ENCODE peak calls at places on chromosomes 16 and 17, in eight cellular contexts. Z is tibial nerve, R is upper lobe of right lung, I is heart right ventricle, T is stomach, A is pancreas, Y is AG04450, Q is BJ. J is an unnamed sample.

GRCh38 chr17:78129385-78130079 is 977 bp upstream of the TMC6 start:
- DNase-seq in T (no peak), Q (no peak), R (no peak), Y (no peak), I (peak), A (peak), Z (no peak), J (no peak)

GRCh38 chr17:18996458-18996857 is 8.1 kb downstream of the FAM83G start:
- DNase-seq in Y (no peak), T (no peak), Q (no peak), I (no peak), R (no peak), Z (no peak), A (peak), J (no peak)

GRCh38 chr16:70508752-70509151 is 14.6 kb downstream of the COG4 start:
- DNase-seq in Z (no peak), A (no peak), I (no peak), Y (no peak), R (no peak), Q (no peak), T (no peak), J (no peak)

GRCh38 chr16:57041182-57042156 is 50.9 kb upstream of the CPNE2 start:
- DNase-seq in T (peak), R (no peak), Y (no peak), I (no peak), Z (no peak), A (no peak), Q (no peak), J (peak)

GRCh38 chr17:59838196-59838911 is 54.4 kb downstream of the TUBD1 start:
- DNase-seq in I (no peak), Z (no peak), Y (no peak), R (no peak), Q (no peak), T (no peak), A (no peak), J (peak)

GRCh38 chr16:51133691-51134090 is 17.4 kb downstream of the SALL1 start:
- DNase-seq in A (no peak), Z (no peak), R (no peak), I (no peak), Y (no peak), T (no peak), Q (no peak), J (no peak)

GRCh38 chr17:80432350-80432955 is 17.5 kb downstream of the ENDOV start:
- DNase-seq in I (no peak), T (no peak), Y (no peak), A (no peak), Q (no peak), Z (no peak), R (no peak), J (no peak)

GRCh38 chr17:43669971-43670644 is 8.4 kb upstream of the MEOX1 start:
- DNase-seq in R (no peak), I (no peak), A (no peak), Z (no peak), Q (no peak), Y (no peak), T (peak), J (peak)

GRCh38 chr17:42484304-42484703 is 25.6 kb downstream of the ATP6V0A1 start:
- DNase-seq in Q (no peak), T (no peak), Y (no peak), A (no peak), R (no peak), Z (no peak), I (no peak), J (no peak)

GRCh38 chr17:76139801-76140660 is 1.0 kb downstream of the FOXJ1 start:
- DNase-seq in A (no peak), I (no peak), R (peak), Q (no peak), T (no peak), Z (no peak), Y (no peak), J (no peak)

GRCh38 chr16:86587487-86587886 is 9.1 kb downstream of the FOXL1 start:
- DNase-seq in I (no peak), A (no peak), R (no peak), Y (no peak), Z (no peak), Q (no peak), T (no peak), J (no peak)

GRCh38 chr17:18038861-18039534 is at the start of the genes ATPAF2 and GID4:
- DNase-seq in Y (peak), Q (peak), T (peak), A (peak), R (peak), I (peak), Z (peak), J (peak)

GRCh38 chr16:73669535-73670274 is 621.8 kb upstream of the ZFHX3 start:
- DNase-seq in Y (no peak), R (no peak), Z (no peak), T (no peak), A (no peak), Q (no peak), I (no peak), J (no peak)

GRCh38 chr17:59769891-59770290 is 62.4 kb downstream of the VMP1 start:
- DNase-seq in Z (no peak), R (no peak), T (no peak), I (no peak), Y (no peak), A (no peak), Q (no peak), J (no peak)

GRCh38 chr16:13397126-13397525 is 495.7 kb downstream of the SHISA9 start:
- DNase-seq in Y (no peak), T (no peak), Q (no peak), Z (no peak), R (no peak), A (no peak), I (no peak), J (no peak)

GRCh38 chr16:66486773-66487579 is 59.9 kb downstream of the BEAN1 start:
- DNase-seq in Z (no peak), Y (peak), A (no peak), T (peak), R (no peak), I (no peak), Q (no peak), J (no peak)

GRCh38 chr17:41324180-41325075 is 8.9 kb upstream of the KRTAP17-1 start:
- DNase-seq in T (no peak), A (peak), Z (no peak), Y (no peak), Q (no peak), I (no peak), R (no peak), J (peak)

GRCh38 chr16:4081035-4081434 is 35.2 kb downstream of the ADCY9 start:
- DNase-seq in Y (no peak), Z (no peak), T (no peak), A (no peak), Q (no peak), I (no peak), R (no peak), J (no peak)
- H3K4me3 ChIP-seq in Y (no peak), Z (no peak), T (no peak), A (no peak), Q (no peak), I (no peak), R (no peak), J (no peak)

GRCh38 chr16:49986351-49987124 is 38.5 kb upstream of the CNEP1R1 start:
- DNase-seq in Z (no peak), A (no peak), T (peak), Q (peak), R (no peak), I (no peak), Y (no peak), J (no peak)
- H3K4me3 ChIP-seq in Z (no peak), A (no peak), T (peak), Q (no peak), R (no peak), I (no peak), Y (peak), J (no peak)

DNA sequence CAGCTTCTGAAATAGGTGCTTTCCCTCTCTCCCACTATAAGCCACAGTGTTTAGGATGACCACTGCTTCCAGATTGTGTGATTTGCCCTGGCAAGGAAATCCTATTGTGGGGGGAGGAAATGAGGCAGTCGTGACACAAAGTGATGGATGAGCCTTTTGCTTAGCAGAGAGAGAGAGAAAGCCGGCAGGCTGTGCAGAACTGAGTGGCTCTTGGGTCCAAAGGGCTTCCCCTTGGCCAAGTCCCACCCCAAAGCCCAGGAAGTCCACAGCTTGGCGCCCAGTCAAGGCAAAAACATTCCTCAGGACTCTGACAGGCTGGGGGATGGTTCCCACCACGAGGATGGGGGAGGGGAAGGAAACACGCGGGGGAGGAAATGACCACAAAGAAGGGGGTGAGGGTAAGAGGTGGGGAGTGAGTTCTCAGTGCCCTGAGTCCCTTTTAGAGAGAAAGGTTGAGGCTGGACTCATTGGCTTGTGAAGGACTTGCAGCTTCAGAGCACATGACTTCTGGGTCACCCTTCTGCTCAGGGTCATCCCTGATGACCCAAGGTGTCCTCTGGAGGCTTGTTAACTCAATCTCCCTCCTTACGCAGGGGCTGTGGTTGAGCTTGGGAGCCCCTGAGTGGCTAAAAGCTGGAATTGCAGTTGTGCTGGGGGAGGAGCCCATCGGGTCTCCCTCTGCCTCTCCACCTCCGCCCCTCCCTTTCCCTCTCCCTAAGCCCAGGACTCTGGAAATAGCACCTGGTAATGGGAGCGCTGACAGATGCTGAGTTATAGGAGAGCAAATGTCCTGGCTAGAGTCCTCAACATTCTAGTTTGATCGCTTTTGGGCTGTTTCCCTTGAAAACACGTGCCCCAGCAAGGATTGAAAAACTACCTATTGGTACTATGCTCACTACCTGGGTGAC is 10.3 kb upstream of the MSL1 start:
- DNase-seq in I (peak), Z (peak), R (peak), A (peak), Q (no peak), T (peak), Y (peak), J (peak)
- H3K4me3 ChIP-seq in I (no peak), Z (no peak), R (peak), A (no peak), Q (no peak), T (no peak), Y (peak), J (no peak)

DNA sequence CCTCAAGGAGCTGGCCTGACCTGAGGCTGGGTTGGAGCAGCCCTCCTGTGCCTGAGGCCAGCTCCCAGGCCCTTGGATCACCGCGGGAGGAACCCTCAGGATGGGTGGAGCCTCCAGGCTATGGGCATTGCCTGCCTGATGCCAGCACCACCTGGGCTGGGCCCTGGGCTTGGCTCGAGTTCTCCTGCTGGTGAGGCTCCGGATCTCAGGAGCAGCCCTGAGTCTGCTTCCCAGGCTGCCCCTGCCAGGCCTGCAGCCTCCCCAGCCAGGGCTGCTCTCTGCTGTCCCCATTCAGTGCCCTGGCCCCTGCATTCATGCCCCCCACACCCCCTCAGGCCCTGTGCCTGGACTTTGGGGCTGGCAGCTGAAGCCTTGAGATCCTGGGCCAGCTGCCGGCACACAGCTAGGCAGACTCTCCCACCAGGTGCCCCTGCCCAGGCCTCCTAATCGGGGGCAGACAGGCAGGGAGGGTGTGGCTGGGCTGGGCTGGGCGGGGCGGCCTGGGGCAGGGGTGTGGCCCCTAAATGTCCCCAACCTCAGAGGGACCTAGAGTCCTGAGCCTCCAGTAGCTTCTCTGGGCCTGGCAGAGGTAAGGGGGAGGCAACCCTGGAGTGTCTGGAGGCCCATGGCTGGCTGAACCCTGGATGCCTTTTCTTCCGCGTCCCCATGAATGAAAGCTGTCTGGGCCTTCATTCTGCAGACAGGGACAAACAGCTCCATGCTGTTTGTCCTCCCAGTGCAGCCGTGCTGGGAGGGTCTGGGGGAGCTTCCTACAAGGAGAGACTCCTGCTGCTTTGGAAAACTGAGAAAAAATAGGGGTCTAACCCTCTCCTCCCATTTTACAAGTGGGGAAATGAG is 1.1 kb upstream of the PIGQ start:
- DNase-seq in Q (no peak), A (no peak), I (no peak), Y (no peak), Z (no peak), R (no peak), T (peak), J (peak)
- H3K4me3 ChIP-seq in Q (no peak), A (no peak), I (peak), Y (peak), Z (peak), R (peak), T (peak), J (no peak)